ENCODE peak calls at places on chromosomes 6 and 20, in five cellular contexts. Q, N, B, G and X are unnamed samples.
A peak's percentile ranks its signal among the peaks of the same experiment; 100 is the strongest.

GRCh38 chr6:85405175-85405852 is 44.6 kb upstream of the NT5E start:
- DNase-seq in Q (peak; percentile 25), N (peak; percentile 55), B (peak; percentile 41), G (no peak), X (no peak)

GRCh38 chr6:168133186-168133585 is 54.2 kb upstream of the FRMD1 start:
- DNase-seq in Q (no peak), N (peak; percentile 53), B (no peak), G (no peak), X (no peak)

GRCh38 chr6:116396451-116396850 is 25.7 kb downstream of the DSE start:
- DNase-seq in Q (no peak), N (no peak), B (no peak), G (no peak), X (no peak)

GRCh38 chr6:169724554-169725269 is 412 bp upstream of the PHF10 start:
- DNase-seq in Q (no peak), N (peak; percentile 24), B (no peak), G (peak; percentile 92), X (peak; percentile 97)

GRCh38 chr6:4023240-4023639 is 55.7 kb downstream of the FAM217A start:
- DNase-seq in Q (no peak), N (no peak), B (no peak), G (no peak), X (no peak)

GRCh38 chr20:6877633-6878032 is 110.1 kb downstream of the BMP2 start:
- DNase-seq in Q (no peak), N (no peak), B (no peak), G (no peak), X (no peak)

GRCh38 chr20:38725959-38726848 is 1.9 kb downstream of the SLC32A1 start:
- DNase-seq in Q (peak; percentile 84), N (peak; percentile 11), B (no peak), G (peak; percentile 74), X (peak; percentile 91)

GRCh38 chr6:33700391-33701050 is 11.0 kb downstream of the UQCC2 start:
- DNase-seq in Q (peak; percentile 57), N (peak; percentile 70), B (no peak), G (peak; percentile 78), X (peak; percentile 62)

DNA sequence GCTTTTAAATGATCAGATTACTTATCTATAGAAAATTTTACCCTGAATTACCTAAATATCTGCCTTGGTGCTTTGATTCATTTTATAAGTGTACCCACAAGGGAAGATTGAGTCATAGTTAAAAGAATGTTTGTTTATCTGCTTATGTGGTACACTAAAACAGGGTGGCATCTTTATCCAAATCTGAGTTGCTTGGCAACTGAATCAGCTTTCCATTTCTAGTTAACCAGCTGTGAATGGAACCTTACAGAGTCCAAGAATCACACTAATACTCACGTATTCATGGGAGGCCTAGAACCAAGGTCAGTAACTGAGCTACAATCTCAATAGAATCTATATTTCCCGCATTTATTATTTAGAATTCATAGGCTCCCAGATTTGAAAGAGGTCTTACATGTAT is 44.0 kb upstream of the CAP2 start:
- DNase-seq in Q (peak; percentile 28), N (peak; percentile 12), B (no peak), G (no peak), X (no peak)
- TF ChIP-seq RCOR1 in Q (no peak), N (no peak), B (no peak), G (no peak), X (no peak)

DNA sequence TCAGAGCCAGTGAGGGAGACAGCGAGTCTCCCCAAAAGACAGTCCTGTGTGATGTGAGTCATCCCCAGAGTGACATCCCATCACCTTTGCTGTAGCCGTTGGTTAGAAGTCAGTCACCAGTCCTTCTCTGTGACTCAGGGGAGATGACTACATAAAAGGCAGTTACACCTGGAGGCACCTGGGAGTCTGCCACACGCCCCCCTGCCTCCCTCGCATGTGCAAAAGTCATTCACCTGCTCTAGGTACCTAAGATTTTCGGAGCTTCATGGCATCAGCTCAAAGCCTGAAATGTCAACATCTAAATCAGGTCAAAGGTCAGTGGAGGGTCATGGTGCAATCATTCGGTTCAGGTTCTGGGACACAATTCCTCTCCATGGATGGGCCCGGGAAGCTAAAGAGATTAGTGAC is 50.3 kb downstream of the PRR18 start:
- DNase-seq in Q (no peak), N (no peak), B (no peak), G (no peak), X (no peak)
- TF ChIP-seq SMC3 in Q (no peak), N (no peak), B (no peak), G (no peak), X (no peak)

GRCh38 chr6:145690969-145691368 is 44.4 kb downstream of the EPM2A start:
- DNase-seq in Q (no peak), N (no peak), B (no peak), G (no peak), X (no peak)
- TF ChIP-seq RCOR1 in Q (no peak), N (no peak), B (no peak), G (no peak), X (no peak)

GRCh38 chr20:62186887-62187866 is 4.3 kb downstream of the MTG2 start:
- DNase-seq in Q (no peak), N (peak; percentile 37), B (no peak), G (no peak), X (no peak)
- TF ChIP-seq SMC3 in Q (no peak), N (no peak), B (no peak), G (no peak), X (no peak)

GRCh38 chr6:135006386-135006914 is 48.2 kb downstream of the HBS1L start:
- DNase-seq in Q (no peak), N (peak; percentile 31), B (no peak), G (peak; percentile 40), X (no peak)
- TF ChIP-seq RCOR1 in Q (no peak), N (no peak), B (no peak), G (no peak), X (no peak)

DNA sequence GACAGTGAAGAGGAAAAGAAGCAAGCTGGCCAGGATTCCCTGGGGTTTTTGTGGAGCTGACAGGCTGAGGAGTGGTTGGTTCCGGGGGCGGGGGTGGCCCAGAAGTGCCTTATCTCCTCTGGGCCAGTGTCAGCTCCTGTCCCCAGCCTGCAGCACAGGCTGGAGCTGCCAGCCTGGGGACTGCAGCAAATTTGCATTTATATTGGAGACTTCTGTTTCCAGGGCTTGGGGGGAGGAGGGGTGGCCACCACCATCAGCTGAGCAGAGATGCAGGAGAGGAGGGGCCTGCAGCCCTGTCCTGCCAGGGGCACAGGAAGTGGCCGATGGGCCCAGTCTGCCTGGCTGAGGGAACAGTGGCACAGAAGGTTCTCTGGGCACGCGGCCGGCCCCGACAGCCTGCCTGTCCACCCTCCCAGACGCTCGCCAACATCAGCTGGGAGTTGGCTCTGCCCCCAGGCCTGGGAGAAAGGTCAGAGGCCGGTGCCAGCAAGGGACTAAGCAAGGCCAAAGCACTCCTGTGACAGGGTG is 24.3 kb upstream of the SCRT2 start:
- DNase-seq in Q (no peak), N (no peak), B (no peak), G (no peak), X (peak; percentile 92)
- TF ChIP-seq SMC3 in Q (no peak), N (no peak), B (no peak), G (no peak), X (no peak)

GRCh38 chr20:10131612-10132345 is 86.9 kb upstream of the SNAP25 start:
- DNase-seq in Q (peak; percentile 37), N (peak; percentile 67), B (no peak), G (no peak), X (peak; percentile 80)
- TF ChIP-seq RCOR1 in Q (no peak), N (no peak), B (no peak), G (no peak), X (peak; percentile 70)

GRCh38 chr20:21103582-21104465 is 2.3 kb downstream of the LINC00237 start:
- DNase-seq in Q (no peak), N (no peak), B (no peak), G (no peak), X (peak; percentile 19)
- TF ChIP-seq SMC3 in Q (no peak), N (no peak), B (no peak), G (no peak), X (no peak)